ENCODE peak calls at places on chromosomes 12 and 14, in nine cellular contexts. I is psoas muscle; A is CD8-positive, alpha-beta memory T cell; B is CD4-positive, CD25-positive, alpha-beta regulatory T cell; K is testis; R is A549; O is gastrocnemius medialis; W is PC-9; Z is right atrium auricular region. M is an unnamed sample. For H3K4me1, the result is how much of the 10 kb centered on the place peaks cover.

GRCh38 chr14:36529062-36529461 is 9.0 kb upstream of the NKX2-1 start:
- DNase-seq in A (no peak), K (no peak), B (no peak), R (no peak), O (no peak), I (no peak), W (no peak), Z (no peak), M (no peak)

GRCh38 chr14:67313153-67313552 is 46.5 kb downstream of the ATP6V1D start:
- DNase-seq in I (no peak), K (no peak), A (no peak), B (no peak), W (no peak), O (no peak), Z (no peak), R (no peak), M (no peak)

GRCh38 chr14:74938873-74939495 is 15.9 kb upstream of the RPS6KL1 start:
- DNase-seq in A (no peak), K (no peak), R (no peak), I (no peak), Z (no peak), B (no peak), W (no peak), O (no peak), M (no peak)

GRCh38 chr12:14554281-14555008 is 13.2 kb downstream of the PLBD1 start:
- DNase-seq in A (no peak), O (peak), Z (peak), I (peak), B (no peak), W (peak), R (no peak), K (peak), M (no peak)

GRCh38 chr12:57803317-57803893 is 15.1 kb downstream of the AVIL start:
- DNase-seq in Z (no peak), K (peak), W (no peak), B (peak), O (no peak), I (no peak), A (no peak), R (peak), M (peak)

GRCh38 chr14:53850714-53851296 is 105.8 kb downstream of the BMP4 start:
- DNase-seq in Z (no peak), K (no peak), W (peak), O (no peak), B (no peak), A (no peak), R (peak), I (no peak), M (no peak)

GRCh38 chr14:96824283-96824682 is 27.1 kb downstream of the VRK1 start:
- DNase-seq in W (no peak), Z (no peak), O (no peak), A (no peak), R (no peak), B (no peak), I (no peak), K (no peak), M (no peak)

GRCh38 chr12:30021046-30021833 is 237.5 kb upstream of the TMTC1 start:
- DNase-seq in R (no peak), W (no peak), I (no peak), A (no peak), O (no peak), B (no peak), K (no peak), Z (no peak), M (no peak)

GRCh38 chr14:101017209-101017608 is 113.7 kb upstream of the RTL1 start:
- DNase-seq in Z (peak), A (no peak), I (no peak), K (no peak), O (no peak), W (no peak), B (no peak), R (no peak), M (no peak)

GRCh38 chr12:9096563-9097176 is 19.0 kb downstream of the A2M start:
- DNase-seq in R (no peak), W (no peak), B (no peak), O (no peak), A (no peak), I (no peak), Z (no peak), K (no peak), M (no peak)

GRCh38 chr14:51079085-51079484 is 15.8 kb downstream of the TRIM9 start:
- DNase-seq in A (no peak), W (no peak), O (no peak), I (no peak), Z (no peak), B (no peak), R (no peak), K (no peak), M (no peak)

GRCh38 chr12:25958254-25959068 is at the start of gene RASSF8:
- DNase-seq in A (no peak), Z (peak), K (peak), I (peak), W (peak), R (peak), O (peak), B (no peak), M (peak)

GRCh38 chr12:132146098-132146497 is 1.8 kb downstream of the NOC4L start:
- DNase-seq in B (no peak), K (no peak), O (no peak), R (no peak), Z (no peak), I (no peak), W (no peak), A (no peak), M (no peak)

GRCh38 chr12:106174876-106175275 is 36.1 kb upstream of the NUAK1 start:
- DNase-seq in I (no peak), W (no peak), B (no peak), A (no peak), K (no peak), R (no peak), Z (no peak), O (no peak), M (no peak)

GRCh38 chr12:123398918-123399617 is 15.1 kb downstream of the KMT5A start:
- DNase-seq in O (no peak), W (no peak), I (peak), A (no peak), K (no peak), R (no peak), B (no peak), Z (no peak), M (no peak)

GRCh38 chr14:50045837-50046236 is 70.5 kb downstream of the VCPKMT start:
- DNase-seq in K (no peak), R (no peak), I (no peak), O (no peak), W (no peak), Z (no peak), B (no peak), A (no peak), M (no peak)
- H3K4me1 ChIP-seq in K (under half), R (under half), I (under half), O (under half), W (half or more), Z (under half), B (under half), A (half or more), M (under half)

GRCh38 chr14:73771848-73772705 is 57.9 kb upstream of the PNMA1 start:
- DNase-seq in B (peak), I (peak), W (no peak), R (no peak), K (peak), Z (no peak), O (peak), A (peak), M (no peak)
- H3K4me3 ChIP-seq in B (peak), I (peak), W (no peak), R (no peak), K (no peak), Z (no peak), O (no peak), A (peak), M (no peak)

GRCh38 chr12:79420146-79420618 is 270.6 kb downstream of the PAWR start:
- DNase-seq in O (no peak), B (no peak), R (peak), I (no peak), A (no peak), W (peak), Z (no peak), K (no peak), M (peak)
- H3K27ac ChIP-seq in O (no peak), B (no peak), R (peak), I (no peak), A (no peak), W (peak), Z (no peak), K (peak), M (no peak)

GRCh38 chr12:15752780-15753179 is 36.4 kb downstream of the EPS8 start:
- DNase-seq in O (no peak), W (no peak), R (no peak), K (no peak), B (no peak), Z (no peak), A (no peak), I (no peak), M (no peak)

GRCh38 chr12:15756822-15757221 is 32.4 kb downstream of the EPS8 start:
- DNase-seq in W (no peak), Z (no peak), A (no peak), K (no peak), I (no peak), B (no peak), R (no peak), O (no peak), M (no peak)

GRCh38 chr12:15751741-15752140 is 37.4 kb downstream of the EPS8 start:
- DNase-seq in A (no peak), O (no peak), B (no peak), W (no peak), R (no peak), I (no peak), Z (no peak), K (no peak), M (no peak)

GRCh38 chr12:15757553-15758255 is 31.5 kb downstream of the EPS8 start:
- DNase-seq in W (peak), A (no peak), R (peak), K (no peak), Z (peak), B (no peak), I (no peak), O (no peak), M (no peak)

DNA sequence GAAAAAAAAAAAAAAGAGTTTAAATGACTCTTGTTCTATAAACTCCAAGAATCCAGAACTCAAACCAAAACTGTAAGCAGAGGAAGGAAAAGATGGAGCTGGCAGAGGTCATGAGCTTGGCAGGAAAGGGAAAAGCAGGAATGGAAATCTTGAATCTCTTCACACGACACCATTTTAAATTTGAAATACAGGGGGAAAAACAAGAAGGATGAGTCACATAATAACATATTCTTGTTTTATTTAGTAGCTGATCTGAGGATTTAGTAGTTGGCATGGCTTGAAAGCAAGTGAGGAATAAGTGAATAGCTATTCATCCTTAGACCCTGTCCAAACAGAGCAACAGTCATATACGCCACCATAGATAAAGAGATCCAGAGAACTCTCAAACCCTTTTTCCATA is 35.0 kb downstream of the EPS8 start:
- DNase-seq in R (no peak), W (no peak), B (no peak), O (no peak), A (no peak), K (no peak), Z (no peak), I (no peak), M (no peak)
- H3K4me1 ChIP-seq in R (under half), W (under half), B (under half), O (under half), A (under half), K (under half), Z (under half), I (under half), M (under half)

DNA sequence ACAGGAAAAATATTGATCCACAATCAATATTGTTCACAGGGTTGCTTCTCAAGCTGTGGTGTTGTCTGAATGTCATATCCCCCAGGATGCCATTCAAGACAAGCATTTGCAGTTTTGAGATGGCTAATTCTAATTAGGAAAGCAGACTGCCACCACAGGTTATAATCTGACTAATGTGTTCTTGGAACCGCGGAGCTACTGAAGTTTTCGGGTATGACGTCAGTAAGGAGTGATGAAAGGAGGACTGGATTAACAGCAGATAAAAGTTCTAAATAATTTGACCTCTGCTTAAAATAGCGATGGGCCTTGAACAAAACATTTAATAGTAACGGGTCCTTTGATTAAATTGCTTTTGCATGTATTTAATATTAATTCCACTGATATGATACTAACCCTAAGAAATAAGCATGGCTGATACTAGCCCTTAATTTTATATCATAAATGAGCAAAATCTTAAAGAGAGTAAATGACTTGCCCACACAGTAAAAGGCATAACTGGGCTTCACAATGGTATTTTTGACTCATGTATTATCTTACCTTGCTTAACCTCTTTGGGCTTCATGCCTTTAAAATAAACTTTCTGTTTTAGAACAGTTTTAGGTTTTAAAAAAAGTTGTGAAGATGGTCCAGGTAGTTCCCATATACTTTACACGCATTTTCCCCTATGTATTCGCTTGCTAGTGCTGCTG is 50.3 kb downstream of the TSHR start:
- DNase-seq in K (no peak), O (no peak), W (no peak), I (no peak), A (no peak), B (no peak), R (no peak), Z (no peak), M (no peak)
- H3K4me3 ChIP-seq in K (no peak), O (no peak), W (no peak), I (no peak), A (no peak), B (no peak), R (no peak), Z (no peak), M (no peak)

DNA sequence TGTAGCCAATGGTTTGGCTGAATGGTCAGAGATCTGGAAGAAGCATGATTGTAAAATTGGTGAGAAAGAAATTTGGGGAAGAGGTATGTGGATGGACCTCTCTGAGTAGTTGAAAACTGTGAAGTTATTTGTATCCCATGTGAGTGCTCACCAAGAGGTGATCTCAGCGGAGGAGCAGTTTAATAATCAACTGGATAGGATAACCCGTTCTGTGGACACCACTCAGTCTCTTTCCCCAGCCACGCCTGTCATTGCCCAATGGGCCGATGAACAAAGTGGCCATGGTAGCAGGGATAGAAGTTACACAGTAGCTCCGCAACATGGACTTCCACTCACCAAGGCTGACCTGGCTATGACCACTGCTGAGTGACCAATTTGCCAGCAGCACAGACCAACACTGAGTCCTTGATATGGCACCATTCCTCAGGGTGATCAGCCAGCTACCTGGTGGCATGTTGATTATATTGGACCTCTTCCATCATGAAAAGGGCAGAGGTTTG is 257.4 kb upstream of the ATXN7L3B start:
- DNase-seq in I (no peak), B (no peak), K (no peak), A (no peak), R (no peak), O (no peak), Z (no peak), W (no peak), M (no peak)
- H3K27ac ChIP-seq in I (no peak), B (no peak), K (no peak), A (no peak), R (no peak), O (no peak), Z (no peak), W (no peak), M (no peak)

GRCh38 chr12:11664101-11664500 is 14.6 kb downstream of the ETV6 start:
- DNase-seq in W (no peak), A (no peak), K (no peak), I (no peak), O (no peak), R (no peak), B (no peak), Z (no peak), M (no peak)

GRCh38 chr12:11666651-11667050 is 17.2 kb downstream of the ETV6 start:
- DNase-seq in R (no peak), O (no peak), A (no peak), B (no peak), Z (no peak), W (no peak), I (no peak), K (no peak), M (no peak)

GRCh38 chr12:11667159-11667558 is 17.7 kb downstream of the ETV6 start:
- DNase-seq in Z (no peak), K (no peak), B (no peak), R (no peak), O (no peak), I (no peak), A (no peak), W (no peak), M (no peak)

GRCh38 chr12:11668611-11669010 is 19.1 kb downstream of the ETV6 start:
- DNase-seq in R (no peak), B (no peak), K (no peak), I (no peak), W (peak), Z (no peak), O (no peak), A (no peak), M (no peak)

DNA sequence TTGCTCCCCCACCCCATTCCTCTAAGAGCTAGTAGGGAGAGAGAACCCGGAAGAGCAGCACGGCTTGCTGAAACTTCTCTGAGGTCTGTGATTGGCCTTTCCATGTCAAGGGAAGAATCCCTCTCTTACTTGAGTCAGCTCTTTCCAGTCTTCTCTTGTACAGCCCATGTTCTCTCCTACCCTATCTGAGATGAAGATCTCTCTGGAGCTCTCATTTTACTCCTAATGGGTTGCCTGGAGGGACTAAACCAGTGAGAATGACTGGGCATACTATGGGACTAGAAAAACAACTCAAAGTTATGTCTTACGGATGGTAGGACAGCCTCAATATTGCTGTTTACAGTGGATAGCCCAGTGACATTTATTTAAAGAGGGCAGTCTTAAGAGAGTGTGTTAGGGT is 16.7 kb downstream of the ETV6 start:
- DNase-seq in O (no peak), W (no peak), K (no peak), I (no peak), R (no peak), B (no peak), Z (no peak), A (no peak), M (no peak)
- H3K4me1 ChIP-seq in O (under half), W (under half), K (under half), I (under half), R (under half), B (under half), Z (under half), A (under half), M (under half)

GRCh38 chr12:16602412-16602811 is 3.5 kb downstream of the LMO3 start:
- DNase-seq in O (no peak), Z (no peak), R (no peak), W (no peak), K (no peak), A (no peak), I (no peak), B (no peak), M (no peak)
- H3K4me3 ChIP-seq in O (no peak), Z (no peak), R (no peak), W (no peak), K (no peak), A (no peak), I (no peak), B (no peak), M (no peak)

GRCh38 chr12:83198291-83198690 is 511.6 kb downstream of the TMTC2 start:
- DNase-seq in I (no peak), R (no peak), B (no peak), K (no peak), Z (no peak), O (no peak), W (no peak), A (no peak), M (no peak)
- H3K27ac ChIP-seq in I (no peak), R (no peak), B (no peak), K (no peak), Z (no peak), O (no peak), W (no peak), A (no peak), M (no peak)

DNA sequence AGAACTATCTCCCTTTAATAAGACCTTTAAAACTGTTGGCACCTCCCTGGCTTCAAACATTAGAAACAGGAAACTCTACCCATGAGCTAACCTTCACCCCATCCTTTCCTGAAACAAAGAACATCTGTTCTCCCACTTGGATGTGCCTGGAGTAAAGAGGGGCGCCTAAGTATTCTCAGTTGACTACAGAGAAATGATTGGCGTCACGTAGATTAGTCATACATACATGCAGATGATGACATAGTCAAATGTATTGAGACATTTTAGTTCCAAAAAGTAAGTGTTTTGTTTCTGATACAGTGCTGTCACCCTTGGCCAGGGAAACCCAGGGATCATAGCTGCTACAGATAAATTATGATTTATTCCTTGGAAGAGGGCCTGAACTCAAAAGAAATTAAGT is 260.0 kb upstream of the PLEKHG7 start:
- DNase-seq in Z (no peak), O (no peak), R (no peak), W (no peak), A (no peak), I (no peak), K (no peak), B (no peak), M (no peak)
- H3K4me1 ChIP-seq in Z (under half), O (under half), R (under half), W (under half), A (under half), I (under half), K (under half), B (under half), M (under half)

M was measured in iPS DF 6.9.